ENCODE peak calls at places on chromosomes 3 and 15, in six cellular contexts. One of them, this sample, is unnamed.

GRCh38 chr3:169668081-169668956 is 4.8 kb upstream of the MECOM start:
- DNase-seq in lower leg skin: no peak
- DNase-seq in fibroblast of villous mesenchyme: no peak
- DNase-seq in A549: no peak
- DNase-seq in HFFc6: no peak
- DNase-seq in RWPE1: peak
- DNase-seq in this sample: peak

GRCh38 chr3:160185711-160186110 is 39.5 kb upstream of the C3orf80 start:
- DNase-seq in A549: no peak
- DNase-seq in HFFc6: no peak
- DNase-seq in lower leg skin: no peak
- DNase-seq in fibroblast of villous mesenchyme: no peak
- DNase-seq in RWPE1: no peak
- DNase-seq in this sample: no peak

GRCh38 chr3:193825617-193826016 is 232.6 kb downstream of the OPA1 start:
- DNase-seq in lower leg skin: no peak
- DNase-seq in RWPE1: no peak
- DNase-seq in fibroblast of villous mesenchyme: no peak
- DNase-seq in HFFc6: no peak
- DNase-seq in A549: no peak
- DNase-seq in this sample: no peak

GRCh38 chr3:57100046-57100695 is 39.7 kb downstream of the SPATA12 start:
- DNase-seq in HFFc6: peak
- DNase-seq in fibroblast of villous mesenchyme: peak
- DNase-seq in lower leg skin: peak
- DNase-seq in RWPE1: peak
- DNase-seq in A549: peak
- DNase-seq in this sample: peak

GRCh38 chr15:35427091-35427490 is 118.9 kb downstream of the DPH6 start:
- DNase-seq in RWPE1: peak
- DNase-seq in HFFc6: peak
- DNase-seq in A549: no peak
- DNase-seq in lower leg skin: no peak
- DNase-seq in fibroblast of villous mesenchyme: peak
- DNase-seq in this sample: peak

GRCh38 chr3:122000936-122001605 is 21.0 kb downstream of the ILDR1 start:
- DNase-seq in RWPE1: no peak
- DNase-seq in A549: no peak
- DNase-seq in lower leg skin: no peak
- DNase-seq in fibroblast of villous mesenchyme: no peak
- DNase-seq in HFFc6: peak
- DNase-seq in this sample: no peak

GRCh38 chr15:101664303-101664913 is 12.2 kb upstream of the TM2D3 start:
- DNase-seq in fibroblast of villous mesenchyme: peak
- DNase-seq in lower leg skin: no peak
- DNase-seq in A549: peak
- DNase-seq in RWPE1: no peak
- DNase-seq in HFFc6: no peak
- DNase-seq in this sample: no peak

GRCh38 chr3:45778761-45779201 is 17.6 kb downstream of the SLC6A20 start:
- DNase-seq in fibroblast of villous mesenchyme: no peak
- DNase-seq in HFFc6: no peak
- DNase-seq in A549: no peak
- DNase-seq in lower leg skin: peak
- DNase-seq in RWPE1: no peak
- DNase-seq in this sample: no peak

GRCh38 chr3:4720316-4721075 is 227.3 kb downstream of the ITPR1 start:
- DNase-seq in A549: peak
- DNase-seq in HFFc6: peak
- DNase-seq in RWPE1: peak
- DNase-seq in fibroblast of villous mesenchyme: peak
- DNase-seq in lower leg skin: peak
- DNase-seq in this sample: peak

GRCh38 chr15:76391309-76391708 is 54.7 kb downstream of the ISL2 start:
- DNase-seq in A549: no peak
- DNase-seq in lower leg skin: no peak
- DNase-seq in fibroblast of villous mesenchyme: no peak
- DNase-seq in RWPE1: no peak
- DNase-seq in HFFc6: no peak
- DNase-seq in this sample: no peak

GRCh38 chr3:154971771-154972326 is 108.3 kb upstream of the MME start:
- DNase-seq in fibroblast of villous mesenchyme: peak
- DNase-seq in lower leg skin: no peak
- DNase-seq in HFFc6: peak
- DNase-seq in RWPE1: peak
- DNase-seq in A549: no peak
- DNase-seq in this sample: peak

GRCh38 chr3:69294014-69294771 is 91.7 kb downstream of the FRMD4B start:
- DNase-seq in RWPE1: peak
- DNase-seq in HFFc6: no peak
- DNase-seq in fibroblast of villous mesenchyme: peak
- DNase-seq in A549: no peak
- DNase-seq in lower leg skin: no peak
- DNase-seq in this sample: peak

DNA sequence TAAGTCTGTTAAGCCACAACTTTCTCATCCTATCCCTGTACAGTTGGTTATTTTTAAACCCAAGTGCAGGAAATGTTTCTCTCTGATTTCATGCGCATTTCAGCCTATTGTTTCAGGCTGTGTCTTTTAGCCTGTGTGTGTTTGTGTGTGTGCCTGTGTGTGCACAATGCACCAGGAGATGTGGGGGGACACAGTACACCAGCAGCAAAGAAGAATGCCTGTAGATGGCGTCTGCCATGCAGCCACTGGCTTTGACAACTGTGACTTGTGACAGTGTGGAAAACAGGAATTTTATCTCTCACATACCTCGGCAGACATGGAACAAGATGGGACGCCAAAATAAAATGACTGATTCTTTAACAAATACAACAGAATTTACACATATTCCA is 43.6 kb upstream of the PLXNA1 start:
- DNase-seq in lower leg skin: no peak
- DNase-seq in fibroblast of villous mesenchyme: no peak
- DNase-seq in HFFc6: no peak
- DNase-seq in RWPE1: no peak
- DNase-seq in A549: no peak
- DNase-seq in this sample: peak
- TF ChIP-seq CTCF in lower leg skin: no peak
- TF ChIP-seq CTCF in fibroblast of villous mesenchyme: no peak
- TF ChIP-seq CTCF in HFFc6: peak
- TF ChIP-seq CTCF in RWPE1: no peak
- TF ChIP-seq CTCF in A549: no peak
- TF ChIP-seq CTCF in this sample: peak

GRCh38 chr3:157354254-157354653 is 82.4 kb upstream of the PTX3 start:
- DNase-seq in lower leg skin: no peak
- DNase-seq in HFFc6: no peak
- DNase-seq in fibroblast of villous mesenchyme: no peak
- DNase-seq in A549: no peak
- DNase-seq in RWPE1: no peak
- DNase-seq in this sample: no peak

GRCh38 chr3:157353657-157354056 is 83.0 kb upstream of the PTX3 start:
- DNase-seq in HFFc6: no peak
- DNase-seq in RWPE1: no peak
- DNase-seq in fibroblast of villous mesenchyme: no peak
- DNase-seq in A549: no peak
- DNase-seq in lower leg skin: no peak
- DNase-seq in this sample: no peak

GRCh38 chr3:157354722-157355121 is 81.9 kb upstream of the PTX3 start:
- DNase-seq in fibroblast of villous mesenchyme: peak
- DNase-seq in lower leg skin: no peak
- DNase-seq in HFFc6: peak
- DNase-seq in A549: no peak
- DNase-seq in RWPE1: no peak
- DNase-seq in this sample: peak

GRCh38 chr3:157355276-157355675 is 81.4 kb upstream of the PTX3 start:
- DNase-seq in RWPE1: no peak
- DNase-seq in HFFc6: no peak
- DNase-seq in A549: no peak
- DNase-seq in fibroblast of villous mesenchyme: no peak
- DNase-seq in lower leg skin: no peak
- DNase-seq in this sample: no peak

DNA sequence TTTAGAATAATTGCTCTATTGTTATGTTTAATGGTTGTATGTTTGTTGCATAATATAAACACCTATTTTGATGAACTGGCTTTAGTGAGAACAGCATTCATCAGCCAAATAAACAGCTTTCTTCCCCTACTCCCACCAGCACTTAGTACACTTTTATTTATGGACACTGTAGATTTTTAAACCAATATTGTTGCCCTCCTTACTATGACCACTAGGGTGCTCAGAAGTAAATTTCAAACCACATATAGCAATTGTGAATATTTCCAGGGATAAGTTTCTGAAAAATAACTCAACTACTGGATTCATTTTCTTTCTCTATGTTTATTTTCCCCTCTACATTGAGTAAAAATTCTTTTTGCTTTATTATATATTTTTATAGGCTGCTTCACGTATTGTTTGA is 84.7 kb upstream of the PTX3 start:
- DNase-seq in HFFc6: no peak
- DNase-seq in A549: no peak
- DNase-seq in fibroblast of villous mesenchyme: no peak
- DNase-seq in RWPE1: peak
- DNase-seq in lower leg skin: no peak
- DNase-seq in this sample: no peak
- TF ChIP-seq CTCF in HFFc6: peak
- TF ChIP-seq CTCF in A549: no peak
- TF ChIP-seq CTCF in fibroblast of villous mesenchyme: peak
- TF ChIP-seq CTCF in RWPE1: peak
- TF ChIP-seq CTCF in lower leg skin: no peak
- TF ChIP-seq CTCF in this sample: peak

GRCh38 chr3:123036352-123037014 is 8.9 kb upstream of the SEMA5B start:
- DNase-seq in lower leg skin: no peak
- DNase-seq in HFFc6: no peak
- DNase-seq in fibroblast of villous mesenchyme: peak
- DNase-seq in RWPE1: peak
- DNase-seq in A549: no peak
- DNase-seq in this sample: peak
- TF ChIP-seq CTCF in lower leg skin: no peak
- TF ChIP-seq CTCF in HFFc6: no peak
- TF ChIP-seq CTCF in fibroblast of villous mesenchyme: no peak
- TF ChIP-seq CTCF in RWPE1: no peak
- TF ChIP-seq CTCF in A549: no peak
- TF ChIP-seq CTCF in this sample: no peak

GRCh38 chr3:172982731-172983364 is 158.2 kb downstream of the SPATA16 start:
- DNase-seq in A549: no peak
- DNase-seq in RWPE1: no peak
- DNase-seq in lower leg skin: no peak
- DNase-seq in HFFc6: no peak
- DNase-seq in fibroblast of villous mesenchyme: no peak
- DNase-seq in this sample: peak
- TF ChIP-seq CTCF in A549: peak
- TF ChIP-seq CTCF in RWPE1: no peak
- TF ChIP-seq CTCF in lower leg skin: no peak
- TF ChIP-seq CTCF in HFFc6: peak
- TF ChIP-seq CTCF in fibroblast of villous mesenchyme: no peak
- TF ChIP-seq CTCF in this sample: peak

DNA sequence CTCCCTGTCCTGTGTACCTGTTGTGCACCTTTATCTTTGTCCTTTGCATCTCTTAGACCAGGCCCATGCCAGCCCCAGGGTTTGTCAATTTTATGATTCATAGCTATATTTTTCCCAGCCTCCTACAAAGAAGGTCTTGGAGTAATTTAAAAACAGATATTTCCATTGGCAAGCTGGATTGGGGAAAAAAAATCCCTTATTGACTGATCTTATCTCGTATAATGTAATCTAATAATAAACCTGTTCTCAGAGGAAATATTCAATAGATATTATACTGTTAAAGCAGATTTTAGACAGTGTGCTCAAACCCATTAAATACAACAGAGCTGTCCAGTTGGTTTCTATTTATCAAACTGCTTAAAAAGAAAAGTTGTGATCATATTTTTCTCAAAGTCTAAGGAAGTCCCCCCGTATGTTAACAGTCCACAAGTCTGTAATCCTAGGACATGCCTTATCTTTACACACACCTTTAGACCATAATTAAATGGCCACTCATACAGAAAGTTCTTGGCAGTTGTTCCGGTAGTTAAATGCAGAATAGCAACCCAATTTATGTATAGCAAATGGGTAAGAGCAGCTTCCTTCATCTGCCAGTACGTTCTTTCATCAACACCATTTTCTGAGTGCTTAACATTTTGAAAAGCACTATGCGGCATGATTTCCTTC is 700.9 kb upstream of the NR2F2 start:
- DNase-seq in HFFc6: no peak
- DNase-seq in RWPE1: no peak
- DNase-seq in A549: no peak
- DNase-seq in lower leg skin: no peak
- DNase-seq in fibroblast of villous mesenchyme: no peak
- DNase-seq in this sample: no peak
- TF ChIP-seq CTCF in HFFc6: no peak
- TF ChIP-seq CTCF in RWPE1: no peak
- TF ChIP-seq CTCF in A549: no peak
- TF ChIP-seq CTCF in lower leg skin: no peak
- TF ChIP-seq CTCF in fibroblast of villous mesenchyme: no peak
- TF ChIP-seq CTCF in this sample: no peak

This sample was measured in fibroblast of pulmonary artery.